ENCODE peak calls at places on chromosomes 6 and 20, in nine cellular contexts. S is CD4-positive, CD25-positive, alpha-beta regulatory T cell; G is fibroblast of the conjunctiva; K is HTR-8/SVneo; W is AG10803; A is stimulated activated naive CD8-positive, alpha-beta T cell treated with anti-CD3 and anti-CD28 coated beads, Interleukin-15, Interleukin-2, amounts not matched to agents 100 U/mL and 50 U/mL, for 24 hours; P is GM10248; O is endodermal cell; U is pancreas. C is an unnamed sample.

GRCh38 chr6:106160189-106160588 is 74.1 kb downstream of the PRDM1 start:
- DNase-seq in O (no peak), U (no peak), K (no peak), G (no peak), A (no peak), S (no peak), W (no peak), P (no peak), C (no peak)

GRCh38 chr6:36666726-36667591 is 11.6 kb upstream of the CDKN1A start:
- DNase-seq in W (peak), A (no peak), S (no peak), P (peak), U (peak), G (peak), O (peak), K (peak), C (peak)

GRCh38 chr6:136284909-136285308 is 4.7 kb downstream of the BCLAF1 start:
- DNase-seq in A (no peak), U (no peak), W (peak), O (no peak), K (no peak), G (peak), S (no peak), P (no peak), C (no peak)

GRCh38 chr20:32574296-32575226 is 10.6 kb downstream of the NOL4L start:
- DNase-seq in A (peak), P (no peak), S (no peak), G (peak), O (peak), U (no peak), W (peak), K (peak), C (peak)

GRCh38 chr20:47688385-47689381 is 96.6 kb downstream of the SULF2 start:
- DNase-seq in W (no peak), S (no peak), P (no peak), K (no peak), A (no peak), G (no peak), O (peak), U (no peak), C (no peak)

GRCh38 chr6:75196051-75196743 is 9.7 kb downstream of the COL12A1 start:
- DNase-seq in K (no peak), G (no peak), W (peak), A (no peak), P (no peak), U (no peak), O (no peak), S (no peak), C (no peak)

GRCh38 chr20:63740501-63741353 is 1.2 kb downstream of the SLC2A4RG start:
- DNase-seq in K (peak), G (peak), U (peak), O (peak), S (peak), P (peak), W (peak), A (peak), C (peak)

GRCh38 chr20:45993197-45993951 is 15.3 kb upstream of the MMP9 start:
- DNase-seq in P (no peak), S (no peak), K (peak), U (no peak), G (no peak), W (peak), O (peak), A (no peak), C (peak)

GRCh38 chr6:115680621-115681020 is 380.1 kb downstream of the FRK start:
- DNase-seq in G (no peak), K (no peak), S (no peak), A (no peak), O (no peak), W (no peak), U (no peak), P (no peak), C (no peak)